ENCODE peak calls at places on chromosomes 6 and 20, in eight cellular contexts. One of them, this sample, is unnamed.

GRCh38 chr6:118171852-118172251 is 264.8 kb downstream of the SLC35F1 start:
- DNase-seq in iris pigment epithelial cell: no peak
- DNase-seq in esophagus squamous epithelium: no peak
- DNase-seq in effector CD4-positive, alpha-beta T cell: no peak
- DNase-seq in A673: peak; percentile 74
- DNase-seq in globus pallidus: no peak
- DNase-seq in RWPE1: no peak
- DNase-seq in foreskin fibroblast: no peak
- DNase-seq in this sample: no peak

GRCh38 chr6:122422614-122423267 is 23.3 kb downstream of the HSF2 start:
- DNase-seq in iris pigment epithelial cell: no peak
- DNase-seq in esophagus squamous epithelium: no peak
- DNase-seq in effector CD4-positive, alpha-beta T cell: no peak
- DNase-seq in A673: no peak
- DNase-seq in globus pallidus: no peak
- DNase-seq in RWPE1: no peak
- DNase-seq in foreskin fibroblast: no peak
- DNase-seq in this sample: no peak

GRCh38 chr6:35342258-35343091 is at the start of gene PPARD:
- DNase-seq in iris pigment epithelial cell: peak; percentile 93
- DNase-seq in esophagus squamous epithelium: peak; percentile 91
- DNase-seq in effector CD4-positive, alpha-beta T cell: peak; percentile 96
- DNase-seq in A673: peak; percentile 97
- DNase-seq in globus pallidus: peak; percentile 97
- DNase-seq in RWPE1: peak; percentile 99
- DNase-seq in foreskin fibroblast: peak; percentile 99
- DNase-seq in this sample: peak; percentile 99

GRCh38 chr20:53834044-53834442 is 236.4 kb downstream of the BCAS1 start:
- DNase-seq in iris pigment epithelial cell: no peak
- DNase-seq in esophagus squamous epithelium: no peak
- DNase-seq in effector CD4-positive, alpha-beta T cell: no peak
- DNase-seq in A673: no peak
- DNase-seq in globus pallidus: no peak
- DNase-seq in RWPE1: no peak
- DNase-seq in foreskin fibroblast: peak; percentile 24
- DNase-seq in this sample: no peak

GRCh38 chr6:92762414-92763374 is 656.7 kb downstream of the EPHA7 start:
- DNase-seq in iris pigment epithelial cell: no peak
- DNase-seq in esophagus squamous epithelium: no peak
- DNase-seq in effector CD4-positive, alpha-beta T cell: no peak
- DNase-seq in A673: no peak
- DNase-seq in globus pallidus: no peak
- DNase-seq in RWPE1: no peak
- DNase-seq in foreskin fibroblast: no peak
- DNase-seq in this sample: no peak

GRCh38 chr20:39885975-39886649 is 802.9 kb downstream of the MAFB start:
- DNase-seq in iris pigment epithelial cell: peak; percentile 67
- DNase-seq in esophagus squamous epithelium: peak; percentile 9
- DNase-seq in effector CD4-positive, alpha-beta T cell: no peak
- DNase-seq in A673: peak; percentile 86
- DNase-seq in globus pallidus: peak; percentile 31
- DNase-seq in RWPE1: peak; percentile 22
- DNase-seq in foreskin fibroblast: peak; percentile 88
- DNase-seq in this sample: peak; percentile 27

GRCh38 chr20:13344671-13345070 is 123.6 kb downstream of the ISM1 start:
- DNase-seq in iris pigment epithelial cell: no peak
- DNase-seq in esophagus squamous epithelium: no peak
- DNase-seq in effector CD4-positive, alpha-beta T cell: no peak
- DNase-seq in A673: no peak
- DNase-seq in globus pallidus: no peak
- DNase-seq in RWPE1: no peak
- DNase-seq in foreskin fibroblast: peak; percentile 73
- DNase-seq in this sample: no peak

GRCh38 chr6:168999392-168999791 is 254.3 kb downstream of the THBS2 start:
- DNase-seq in iris pigment epithelial cell: no peak
- DNase-seq in esophagus squamous epithelium: no peak
- DNase-seq in effector CD4-positive, alpha-beta T cell: no peak
- DNase-seq in A673: no peak
- DNase-seq in globus pallidus: no peak
- DNase-seq in RWPE1: peak; percentile 90
- DNase-seq in foreskin fibroblast: no peak
- DNase-seq in this sample: no peak

GRCh38 chr20:61312909-61313308 is 60.8 kb downstream of the CDH4 start:
- DNase-seq in iris pigment epithelial cell: no peak
- DNase-seq in esophagus squamous epithelium: no peak
- DNase-seq in effector CD4-positive, alpha-beta T cell: no peak
- DNase-seq in A673: no peak
- DNase-seq in globus pallidus: no peak
- DNase-seq in RWPE1: no peak
- DNase-seq in foreskin fibroblast: no peak
- DNase-seq in this sample: no peak

GRCh38 chr6:168873266-168873665 is 380.4 kb downstream of the THBS2 start:
- DNase-seq in iris pigment epithelial cell: no peak
- DNase-seq in esophagus squamous epithelium: no peak
- DNase-seq in effector CD4-positive, alpha-beta T cell: no peak
- DNase-seq in A673: no peak
- DNase-seq in globus pallidus: no peak
- DNase-seq in RWPE1: no peak
- DNase-seq in foreskin fibroblast: no peak
- DNase-seq in this sample: no peak

GRCh38 chr20:61134286-61135035 is 117.6 kb upstream of the CDH4 start:
- DNase-seq in iris pigment epithelial cell: no peak
- DNase-seq in esophagus squamous epithelium: no peak
- DNase-seq in effector CD4-positive, alpha-beta T cell: no peak
- DNase-seq in A673: no peak
- DNase-seq in globus pallidus: no peak
- DNase-seq in RWPE1: no peak
- DNase-seq in foreskin fibroblast: no peak
- DNase-seq in this sample: no peak

GRCh38 chr6:33632603-33633039 is 11.5 kb downstream of the ITPR3 start:
- DNase-seq in iris pigment epithelial cell: peak; percentile 49
- DNase-seq in esophagus squamous epithelium: no peak
- DNase-seq in effector CD4-positive, alpha-beta T cell: peak; percentile 51
- DNase-seq in A673: peak; percentile 71
- DNase-seq in globus pallidus: peak; percentile 27
- DNase-seq in RWPE1: no peak
- DNase-seq in foreskin fibroblast: peak; percentile 63
- DNase-seq in this sample: peak; percentile 32

GRCh38 chr6:75530696-75531095 is 37.1 kb upstream of the FILIP1 start:
- DNase-seq in iris pigment epithelial cell: peak; percentile 43
- DNase-seq in esophagus squamous epithelium: no peak
- DNase-seq in effector CD4-positive, alpha-beta T cell: no peak
- DNase-seq in A673: no peak
- DNase-seq in globus pallidus: no peak
- DNase-seq in RWPE1: no peak
- DNase-seq in foreskin fibroblast: peak; percentile 8
- DNase-seq in this sample: no peak

GRCh38 chr6:116047173-116047933 is 13.3 kb downstream of the FRK start:
- DNase-seq in iris pigment epithelial cell: peak; percentile 33
- DNase-seq in esophagus squamous epithelium: no peak
- DNase-seq in effector CD4-positive, alpha-beta T cell: no peak
- DNase-seq in A673: no peak
- DNase-seq in globus pallidus: no peak
- DNase-seq in RWPE1: no peak
- DNase-seq in foreskin fibroblast: peak; percentile 69
- DNase-seq in this sample: no peak

GRCh38 chr6:154991207-154991606 is 3.9 kb upstream of the TIAM2 start:
- DNase-seq in iris pigment epithelial cell: no peak
- DNase-seq in esophagus squamous epithelium: no peak
- DNase-seq in effector CD4-positive, alpha-beta T cell: no peak
- DNase-seq in A673: no peak
- DNase-seq in globus pallidus: no peak
- DNase-seq in RWPE1: peak; percentile 47
- DNase-seq in foreskin fibroblast: peak; percentile 19
- DNase-seq in this sample: no peak

GRCh38 chr20:22999756-23000155 is 35.4 kb upstream of the SSTR4 start:
- DNase-seq in iris pigment epithelial cell: peak; percentile 5
- DNase-seq in esophagus squamous epithelium: no peak
- DNase-seq in effector CD4-positive, alpha-beta T cell: no peak
- DNase-seq in A673: no peak
- DNase-seq in globus pallidus: no peak
- DNase-seq in RWPE1: no peak
- DNase-seq in foreskin fibroblast: no peak
- DNase-seq in this sample: no peak

GRCh38 chr20:34365765-34366213 is 2.7 kb downstream of the ITCH start:
- DNase-seq in iris pigment epithelial cell: no peak
- DNase-seq in esophagus squamous epithelium: no peak
- DNase-seq in effector CD4-positive, alpha-beta T cell: no peak
- DNase-seq in A673: no peak
- DNase-seq in globus pallidus: peak; percentile 13
- DNase-seq in RWPE1: no peak
- DNase-seq in foreskin fibroblast: no peak
- DNase-seq in this sample: no peak

GRCh38 chr6:36633915-36634314 is 39.8 kb downstream of the SRSF3 start:
- DNase-seq in iris pigment epithelial cell: peak; percentile 82
- DNase-seq in esophagus squamous epithelium: no peak
- DNase-seq in effector CD4-positive, alpha-beta T cell: no peak
- DNase-seq in A673: no peak
- DNase-seq in globus pallidus: no peak
- DNase-seq in RWPE1: no peak
- DNase-seq in foreskin fibroblast: peak; percentile 92
- DNase-seq in this sample: no peak

GRCh38 chr6:136728976-136729515 is 63.2 kb downstream of the MAP3K5 start:
- DNase-seq in iris pigment epithelial cell: no peak
- DNase-seq in esophagus squamous epithelium: no peak
- DNase-seq in effector CD4-positive, alpha-beta T cell: no peak
- DNase-seq in A673: no peak
- DNase-seq in globus pallidus: no peak
- DNase-seq in RWPE1: no peak
- DNase-seq in foreskin fibroblast: peak; percentile 25
- DNase-seq in this sample: no peak

GRCh38 chr20:36181934-36182603 is 27.5 kb downstream of the EPB41L1 start:
- DNase-seq in iris pigment epithelial cell: peak; percentile 83
- DNase-seq in esophagus squamous epithelium: no peak
- DNase-seq in effector CD4-positive, alpha-beta T cell: no peak
- DNase-seq in A673: no peak
- DNase-seq in globus pallidus: no peak
- DNase-seq in RWPE1: no peak
- DNase-seq in foreskin fibroblast: peak; percentile 83
- DNase-seq in this sample: no peak

GRCh38 chr6:67759001-67759400 is 876.1 kb upstream of the ADGRB3 start:
- DNase-seq in iris pigment epithelial cell: peak; percentile 24
- DNase-seq in esophagus squamous epithelium: no peak
- DNase-seq in effector CD4-positive, alpha-beta T cell: no peak
- DNase-seq in A673: no peak
- DNase-seq in globus pallidus: no peak
- DNase-seq in RWPE1: peak; percentile 1
- DNase-seq in foreskin fibroblast: peak; percentile 47
- DNase-seq in this sample: no peak

GRCh38 chr6:75204959-75205775 is 686 bp downstream of the COL12A1 start:
- DNase-seq in iris pigment epithelial cell: peak; percentile 87
- DNase-seq in esophagus squamous epithelium: no peak
- DNase-seq in effector CD4-positive, alpha-beta T cell: no peak
- DNase-seq in A673: peak; percentile 43
- DNase-seq in globus pallidus: no peak
- DNase-seq in RWPE1: peak; percentile 53
- DNase-seq in foreskin fibroblast: peak; percentile 91
- DNase-seq in this sample: no peak

GRCh38 chr6:1856381-1856780 is 246.7 kb downstream of the FOXC1 start:
- DNase-seq in iris pigment epithelial cell: peak; percentile 83
- DNase-seq in esophagus squamous epithelium: no peak
- DNase-seq in effector CD4-positive, alpha-beta T cell: no peak
- DNase-seq in A673: peak; percentile 91
- DNase-seq in globus pallidus: no peak
- DNase-seq in RWPE1: no peak
- DNase-seq in foreskin fibroblast: peak; percentile 76
- DNase-seq in this sample: no peak

GRCh38 chr6:31663961-31664789 is 622 bp downstream of the GPANK1 start:
- DNase-seq in iris pigment epithelial cell: peak; percentile 87
- DNase-seq in esophagus squamous epithelium: no peak
- DNase-seq in effector CD4-positive, alpha-beta T cell: no peak
- DNase-seq in A673: peak; percentile 83
- DNase-seq in globus pallidus: no peak
- DNase-seq in RWPE1: peak; percentile 73
- DNase-seq in foreskin fibroblast: peak; percentile 87
- DNase-seq in this sample: no peak

GRCh38 chr6:45477785-45478184 is 100.1 kb upstream of the SUPT3H start:
- DNase-seq in iris pigment epithelial cell: no peak
- DNase-seq in esophagus squamous epithelium: no peak
- DNase-seq in effector CD4-positive, alpha-beta T cell: no peak
- DNase-seq in A673: no peak
- DNase-seq in globus pallidus: no peak
- DNase-seq in RWPE1: no peak
- DNase-seq in foreskin fibroblast: no peak
- DNase-seq in this sample: no peak

GRCh38 chr6:120671519-120671918 is 662.8 kb downstream of the TBC1D32 start:
- DNase-seq in iris pigment epithelial cell: no peak
- DNase-seq in esophagus squamous epithelium: no peak
- DNase-seq in effector CD4-positive, alpha-beta T cell: no peak
- DNase-seq in A673: no peak
- DNase-seq in globus pallidus: no peak
- DNase-seq in RWPE1: no peak
- DNase-seq in foreskin fibroblast: no peak
- DNase-seq in this sample: no peak

GRCh38 chr20:50991076-50991475 is 31.8 kb downstream of the KCNG1 start:
- DNase-seq in iris pigment epithelial cell: no peak
- DNase-seq in esophagus squamous epithelium: no peak
- DNase-seq in effector CD4-positive, alpha-beta T cell: no peak
- DNase-seq in A673: no peak
- DNase-seq in globus pallidus: no peak
- DNase-seq in RWPE1: no peak
- DNase-seq in foreskin fibroblast: peak; percentile 50
- DNase-seq in this sample: no peak

GRCh38 chr20:60884277-60884676 is 367.8 kb upstream of the CDH4 start:
- DNase-seq in iris pigment epithelial cell: no peak
- DNase-seq in esophagus squamous epithelium: no peak
- DNase-seq in effector CD4-positive, alpha-beta T cell: no peak
- DNase-seq in A673: no peak
- DNase-seq in globus pallidus: no peak
- DNase-seq in RWPE1: no peak
- DNase-seq in foreskin fibroblast: no peak
- DNase-seq in this sample: no peak

GRCh38 chr6:78947962-78948361 is 80.6 kb downstream of the IRAK1BP1 start:
- DNase-seq in iris pigment epithelial cell: peak; percentile 72
- DNase-seq in esophagus squamous epithelium: no peak
- DNase-seq in effector CD4-positive, alpha-beta T cell: no peak
- DNase-seq in A673: no peak
- DNase-seq in globus pallidus: no peak
- DNase-seq in RWPE1: no peak
- DNase-seq in foreskin fibroblast: peak; percentile 58
- DNase-seq in this sample: no peak

GRCh38 chr6:133630651-133631050 is 258.3 kb upstream of the TCF21 start:
- DNase-seq in iris pigment epithelial cell: no peak
- DNase-seq in esophagus squamous epithelium: no peak
- DNase-seq in effector CD4-positive, alpha-beta T cell: no peak
- DNase-seq in A673: peak; percentile 76
- DNase-seq in globus pallidus: no peak
- DNase-seq in RWPE1: no peak
- DNase-seq in foreskin fibroblast: no peak
- DNase-seq in this sample: no peak

GRCh38 chr20:49627329-49627761 is 59.4 kb upstream of the PTGIS start:
- DNase-seq in iris pigment epithelial cell: no peak
- DNase-seq in esophagus squamous epithelium: no peak
- DNase-seq in effector CD4-positive, alpha-beta T cell: no peak
- DNase-seq in A673: no peak
- DNase-seq in globus pallidus: no peak
- DNase-seq in RWPE1: no peak
- DNase-seq in foreskin fibroblast: no peak
- DNase-seq in this sample: peak; percentile 84

This sample was measured in head of caudate nucleus.